ENCODE peak calls at places on chromosome 20, in seven cellular contexts. Z is epithelial cell of esophagus; C is foreskin fibroblast; A is AG04450; L is ovary; O is CD8-positive, alpha-beta T cell; R is IMR-90. Y is an unnamed sample.

GRCh38 chr20:1644101-1644962 is 13.2 kb downstream of the SIRPG start:
- DNase-seq in L (no peak), C (no peak), O (no peak), Z (no peak), A (no peak), R (no peak), Y (no peak)

GRCh38 chr20:24148372-24148771 is 159.8 kb upstream of the GGTLC1 start:
- DNase-seq in Z (no peak), L (no peak), C (no peak), O (peak), R (no peak), A (no peak), Y (no peak)

GRCh38 chr20:33419140-33419974 is 18.0 kb upstream of the CDK5RAP1 start:
- DNase-seq in A (no peak), C (no peak), O (no peak), L (peak), Z (no peak), R (peak), Y (no peak)

GRCh38 chr20:55153321-55153720 is 677.9 kb downstream of the DOK5 start:
- DNase-seq in L (no peak), R (no peak), C (no peak), A (no peak), O (no peak), Z (peak), Y (peak)

GRCh38 chr20:33650753-33651561 is 11.2 kb upstream of the C20orf144 start:
- DNase-seq in A (no peak), Z (peak), R (no peak), C (no peak), O (no peak), L (no peak), Y (no peak)

GRCh38 chr20:33666293-33667244 is at the start of gene ACTL10:
- DNase-seq in A (peak), C (peak), O (peak), R (peak), Z (peak), L (peak), Y (peak)

GRCh38 chr20:10536531-10536930 is 101.4 kb downstream of the SLX4IP start:
- DNase-seq in Z (peak), L (no peak), O (no peak), C (peak), R (peak), A (no peak), Y (peak)

GRCh38 chr20:13105071-13105470 is 96.3 kb downstream of the SPTLC3 start:
- DNase-seq in R (no peak), Z (no peak), O (no peak), C (no peak), A (no peak), L (no peak), Y (no peak)

GRCh38 chr20:16438100-16438499 is 135.1 kb downstream of the KIF16B start:
- DNase-seq in R (no peak), C (no peak), A (no peak), O (no peak), Z (no peak), L (no peak), Y (no peak)

GRCh38 chr20:62217913-62218773 is 1.9 kb downstream of the HRH3 start:
- DNase-seq in A (no peak), R (no peak), O (no peak), C (no peak), Z (no peak), L (no peak), Y (no peak)
- H3K4me3 ChIP-seq in A (no peak), R (no peak), O (no peak), C (no peak), Z (no peak), L (no peak), Y (no peak)

DNA sequence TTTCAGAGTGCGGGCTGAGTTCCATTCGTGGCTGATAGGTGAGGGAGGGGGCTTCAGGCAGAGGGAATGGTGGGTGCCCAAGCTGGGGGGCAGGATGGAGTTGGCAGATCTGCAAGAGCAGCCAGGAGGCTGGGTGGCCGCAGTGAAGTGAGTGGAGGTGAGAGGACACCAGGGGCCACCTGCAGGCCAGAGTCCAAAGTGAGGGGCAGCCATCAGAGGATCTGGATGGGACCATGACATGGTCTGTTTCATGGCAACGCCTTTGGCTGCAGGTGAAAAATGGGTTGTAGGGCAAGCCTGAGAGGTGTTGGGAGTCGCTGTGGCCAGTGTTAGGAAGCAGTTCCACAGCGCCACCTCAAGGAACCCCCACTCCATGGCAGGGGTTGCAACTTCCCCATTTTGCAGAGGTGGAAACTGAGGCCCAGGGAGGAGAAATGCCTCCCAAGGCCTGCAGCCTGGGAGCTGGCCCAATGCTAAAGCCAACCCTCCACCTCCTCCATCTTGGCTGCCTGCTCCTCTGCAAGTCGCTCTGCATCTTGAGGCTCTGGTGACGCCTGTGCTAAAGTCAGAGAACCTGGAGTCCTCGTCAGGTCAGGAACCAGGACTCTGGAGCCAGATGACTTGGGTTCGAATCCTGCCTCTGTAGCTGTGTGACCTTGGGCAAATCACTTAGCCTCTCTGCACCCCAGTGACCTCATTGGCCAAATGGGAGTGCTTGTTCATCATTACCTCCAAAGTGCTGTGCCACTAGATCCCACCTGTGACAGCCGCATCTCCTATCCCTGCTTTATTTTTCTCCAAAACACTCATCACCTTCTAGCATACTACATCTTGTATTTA is 153.8 kb downstream of the CEBPB start:
- DNase-seq in Z (no peak), L (no peak), O (no peak), A (no peak), R (no peak), C (no peak), Y (no peak)
- TF ChIP-seq CTCF in Z (peak), L (no peak), O (no peak), A (peak), R (peak), C (no peak), Y (peak)

DNA sequence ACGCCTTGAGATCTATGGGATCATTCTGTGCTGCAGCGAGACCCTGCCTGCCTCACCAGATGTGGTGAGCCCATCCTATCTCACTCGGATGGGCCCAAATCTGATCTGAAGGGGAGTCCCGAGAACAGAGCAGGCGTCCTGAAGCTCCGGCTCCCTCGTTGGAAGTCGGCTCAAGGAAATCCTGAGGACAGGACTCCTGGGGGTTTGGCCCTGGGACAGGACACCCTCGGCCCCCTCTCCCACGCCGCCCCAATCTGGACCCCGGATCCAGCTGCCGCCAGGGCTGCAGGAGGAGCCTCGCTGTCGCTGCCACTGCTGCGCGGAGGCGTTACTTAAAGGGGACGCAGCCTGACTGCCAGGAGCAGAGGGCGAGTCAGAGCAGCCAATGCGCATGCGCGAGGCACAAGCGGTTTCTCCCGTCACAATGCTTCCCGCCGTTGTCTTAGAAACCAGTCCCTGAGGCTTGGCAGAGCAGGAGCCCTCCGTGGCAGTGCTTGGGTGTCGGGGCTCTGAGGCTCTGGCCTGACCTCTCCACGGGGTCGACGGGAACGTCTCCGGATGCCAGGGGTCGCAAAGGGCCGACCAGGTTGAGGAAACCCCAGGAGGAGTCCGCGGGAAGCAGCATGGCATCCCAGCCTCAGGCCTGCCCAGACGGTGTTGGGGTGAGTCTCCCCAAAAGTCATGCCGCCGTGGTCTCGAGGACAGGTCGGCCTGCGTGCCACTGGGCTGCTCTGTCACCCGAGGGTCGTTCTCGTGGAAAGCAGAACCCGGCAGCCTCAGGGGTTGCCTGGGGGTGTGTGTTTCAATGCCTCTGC is 1567.8 kb upstream of the DEFB115 start:
- DNase-seq in O (peak), C (no peak), L (no peak), R (no peak), A (no peak), Z (no peak), Y (no peak)
- H3K4me3 ChIP-seq in O (no peak), C (no peak), L (no peak), R (no peak), A (no peak), Z (no peak), Y (no peak)

GRCh38 chr20:45100563-45101245 is at the start of gene KCNS1:
- DNase-seq in Z (peak), A (no peak), O (no peak), R (no peak), L (no peak), C (peak), Y (peak)
- TF ChIP-seq CTCF in Z (no peak), A (peak), O (no peak), R (no peak), L (no peak), C (no peak), Y (peak)

GRCh38 chr20:644692-645317 is 8.2 kb downstream of the SRXN1 start:
- DNase-seq in A (no peak), R (no peak), O (no peak), C (no peak), Z (no peak), L (no peak), Y (no peak)

GRCh38 chr20:640674-641515 is 12.1 kb downstream of the SRXN1 start:
- DNase-seq in C (no peak), Z (no peak), L (no peak), R (no peak), O (no peak), A (no peak), Y (no peak)

GRCh38 chr20:645318-646106 is 7.5 kb downstream of the SRXN1 start:
- DNase-seq in A (peak), L (peak), C (peak), R (peak), O (peak), Z (peak), Y (peak)

GRCh38 chr20:641516-641913 is 11.5 kb downstream of the SRXN1 start:
- DNase-seq in L (no peak), A (no peak), O (no peak), Z (no peak), R (no peak), C (no peak), Y (no peak)

GRCh38 chr20:642398-643174 is 10.4 kb downstream of the SRXN1 start:
- DNase-seq in L (peak), A (no peak), Z (no peak), O (no peak), R (no peak), C (no peak), Y (no peak)
- H3K4me3 ChIP-seq in L (peak), A (peak), Z (no peak), O (no peak), R (peak), C (peak), Y (no peak)

GRCh38 chr20:39878321-39878720 is 810.7 kb downstream of the MAFB start:
- DNase-seq in Z (no peak), L (no peak), A (no peak), R (no peak), C (no peak), O (no peak), Y (no peak)

GRCh38 chr20:39877792-39878191 is 811.2 kb downstream of the MAFB start:
- DNase-seq in R (no peak), A (no peak), L (no peak), O (no peak), Z (no peak), C (no peak), Y (no peak)

GRCh38 chr20:39879296-39879695 is 809.7 kb downstream of the MAFB start:
- DNase-seq in A (no peak), R (no peak), L (no peak), C (peak), O (no peak), Z (peak), Y (no peak)

GRCh38 chr20:39878809-39879208 is 810.2 kb downstream of the MAFB start:
- DNase-seq in A (no peak), R (no peak), Z (peak), L (no peak), C (peak), O (no peak), Y (no peak)

GRCh38 chr20:39880890-39881289 is 808.1 kb downstream of the MAFB start:
- DNase-seq in O (no peak), C (peak), L (no peak), R (no peak), Z (peak), A (no peak), Y (no peak)
- TF ChIP-seq CTCF in O (no peak), C (peak), L (no peak), R (no peak), Z (peak), A (peak), Y (peak)

GRCh38 chr20:51961964-51962761 is 159.8 kb upstream of the SALL4 start:
- DNase-seq in R (no peak), O (no peak), A (no peak), C (no peak), L (no peak), Z (no peak), Y (no peak)
- H3K4me3 ChIP-seq in R (peak), O (no peak), A (no peak), C (no peak), L (no peak), Z (no peak), Y (no peak)

GRCh38 chr20:52959125-52959524 is 13.0 kb upstream of the TSHZ2 start:
- DNase-seq in Z (peak), L (no peak), C (no peak), R (no peak), O (no peak), A (no peak), Y (peak)
- TF ChIP-seq CTCF in Z (peak), L (no peak), C (no peak), R (no peak), O (no peak), A (no peak), Y (no peak)

GRCh38 chr20:49275634-49276033 is 2.2 kb downstream of the ZNFX1 start:
- DNase-seq in O (no peak), L (no peak), A (no peak), Z (peak), C (no peak), R (no peak), Y (no peak)
- H3K4me3 ChIP-seq in O (no peak), L (no peak), A (peak), Z (no peak), C (peak), R (no peak), Y (no peak)